ENCODE peak calls at places on chromosomes 16 and 17, in five cellular contexts. S is adipocyte, C is activated T-cell treated with anti-CD3 and anti-CD28 coated beads for 4 hours, O is EL, T is vagina. Y is an unnamed sample.

GRCh38 chr17:78360371-78361226 is 722 bp upstream of the SOCS3 start:
- DNase-seq in S (peak), C (peak), O (peak), T (no peak), Y (peak)

GRCh38 chr17:41824086-41824485 is 11.3 kb downstream of the FKBP10 start:
- DNase-seq in S (peak), C (no peak), O (no peak), T (no peak), Y (no peak)

GRCh38 chr17:1487939-1488825 is 4.3 kb downstream of the MYO1C start:
- DNase-seq in S (peak), C (peak), O (peak), T (no peak), Y (peak)

GRCh38 chr17:72494576-72494975 is 373.8 kb downstream of the SOX9 start:
- DNase-seq in S (no peak), C (no peak), O (no peak), T (no peak), Y (no peak)

GRCh38 chr16:70161350-70161749 is 12.2 kb upstream of the CLEC18C start:
- DNase-seq in S (no peak), C (no peak), O (no peak), T (no peak), Y (no peak)

GRCh38 chr16:87724490-87725291 is 41.1 kb downstream of the KLHDC4 start:
- DNase-seq in S (no peak), C (no peak), O (no peak), T (no peak), Y (no peak)

GRCh38 chr16:29675811-29676643 is 3.0 kb upstream of the QPRT start:
- DNase-seq in S (peak), C (no peak), O (peak), T (no peak), Y (peak)

GRCh38 chr16:80288616-80289015 is 252.2 kb upstream of the DYNLRB2 start:
- DNase-seq in S (no peak), C (no peak), O (no peak), T (peak), Y (no peak)

GRCh38 chr17:83103200-83103937 is 24.0 kb downstream of the METRNL start:
- DNase-seq in S (peak), C (no peak), O (peak), T (no peak), Y (no peak)

GRCh38 chr16:73002836-73003235 is 45.1 kb downstream of the ZFHX3 start:
- DNase-seq in S (peak), C (no peak), O (peak), T (no peak), Y (no peak)

GRCh38 chr17:21170829-21171228 is 43.1 kb downstream of the TMEM11 start:
- DNase-seq in S (no peak), C (no peak), O (no peak), T (no peak), Y (no peak)